ENCODE peak calls at places on chromosomes 5 and 9, in six cellular contexts. B is K562, A is upper lobe of left lung, Q is HepG2, F is GM12878, X is A549. U is an unnamed sample. For H3K4me1, the result is how much of the 10 kb centered on the place peaks cover.

GRCh38 chr5:138542120-138542955 is 698 bp downstream of the ETF1 start:
- ATAC-seq in A (no peak), F (peak), Q (no peak), X (peak), B (peak), U (no peak)

GRCh38 chr9:95373765-95374435 is 56.4 kb upstream of the FANCC start:
- ATAC-seq in F (no peak), Q (no peak), A (no peak), B (no peak), X (no peak), U (no peak)

GRCh38 chr9:126615251-126615790 is 1.6 kb downstream of the LMX1B start:
- ATAC-seq in X (no peak), F (no peak), B (no peak), A (no peak), Q (peak), U (no peak)

GRCh38 chr5:36250427-36250826 is 8.7 kb upstream of the NADK2 start:
- ATAC-seq in X (no peak), Q (no peak), B (no peak), A (no peak), F (no peak), U (no peak)

GRCh38 chr5:99037668-99038067 is 108.9 kb upstream of the CHD1 start:
- ATAC-seq in Q (peak), F (no peak), A (no peak), X (no peak), B (peak), U (no peak)

GRCh38 chr5:21919417-21920022 is 933.6 kb downstream of the CDH12 start:
- ATAC-seq in X (peak), A (no peak), B (peak), F (peak), Q (peak), U (no peak)

GRCh38 chr9:2870340-2870739 is 26.4 kb upstream of the PUM3 start:
- ATAC-seq in B (no peak), A (no peak), Q (no peak), F (no peak), X (no peak), U (no peak)

GRCh38 chr9:23821400-23822181 is 4.4 kb downstream of the ELAVL2 start:
- ATAC-seq in A (no peak), B (no peak), X (no peak), Q (no peak), F (no peak), U (peak)

GRCh38 chr5:119726544-119726943 is 97.2 kb downstream of the FAM170A start:
- ATAC-seq in Q (no peak), F (no peak), X (no peak), A (no peak), B (no peak), U (no peak)

GRCh38 chr9:137642118-137642601 is 23.4 kb downstream of the EHMT1 start:
- ATAC-seq in A (no peak), F (no peak), Q (peak), X (no peak), B (no peak), U (no peak)

GRCh38 chr5:147949711-147950573 is 43.6 kb upstream of the C5orf46 start:
- ATAC-seq in F (peak), X (peak), Q (peak), A (no peak), B (peak), U (no peak)

GRCh38 chr9:110125207-110125751 is 82.7 kb downstream of the C9orf152 start:
- ATAC-seq in B (no peak), Q (peak), F (no peak), A (peak), X (peak), U (peak)

GRCh38 chr5:169545762-169546161 is 37.8 kb upstream of the SPDL1 start:
- ATAC-seq in X (peak), A (no peak), F (peak), Q (no peak), B (no peak), U (no peak)

GRCh38 chr5:172616730-172617129 is 24.3 kb upstream of the NEURL1B start:
- ATAC-seq in F (no peak), Q (no peak), A (peak), B (no peak), X (peak), U (peak)

GRCh38 chr9:76595645-76596044 is 136.7 kb downstream of the GCNT1 start:
- ATAC-seq in F (no peak), B (no peak), Q (no peak), A (peak), X (no peak), U (peak)

GRCh38 chr5:139149477-139150199 is 48.5 kb downstream of the SIL1 start:
- ATAC-seq in F (no peak), A (peak), X (no peak), B (peak), Q (no peak), U (no peak)

GRCh38 chr9:135186248-135187164 is 99.0 kb downstream of the OLFM1 start:
- ATAC-seq in A (no peak), X (peak), Q (no peak), F (no peak), B (no peak), U (no peak)

GRCh38 chr5:32029291-32029690 is 144.8 kb downstream of the GOLPH3 start:
- ATAC-seq in F (no peak), A (no peak), X (no peak), Q (no peak), B (no peak), U (no peak)

GRCh38 chr5:60993875-60994571 is 49.0 kb downstream of the NDUFAF2 start:
- ATAC-seq in B (no peak), F (no peak), Q (no peak), X (no peak), A (peak), U (no peak)

DNA sequence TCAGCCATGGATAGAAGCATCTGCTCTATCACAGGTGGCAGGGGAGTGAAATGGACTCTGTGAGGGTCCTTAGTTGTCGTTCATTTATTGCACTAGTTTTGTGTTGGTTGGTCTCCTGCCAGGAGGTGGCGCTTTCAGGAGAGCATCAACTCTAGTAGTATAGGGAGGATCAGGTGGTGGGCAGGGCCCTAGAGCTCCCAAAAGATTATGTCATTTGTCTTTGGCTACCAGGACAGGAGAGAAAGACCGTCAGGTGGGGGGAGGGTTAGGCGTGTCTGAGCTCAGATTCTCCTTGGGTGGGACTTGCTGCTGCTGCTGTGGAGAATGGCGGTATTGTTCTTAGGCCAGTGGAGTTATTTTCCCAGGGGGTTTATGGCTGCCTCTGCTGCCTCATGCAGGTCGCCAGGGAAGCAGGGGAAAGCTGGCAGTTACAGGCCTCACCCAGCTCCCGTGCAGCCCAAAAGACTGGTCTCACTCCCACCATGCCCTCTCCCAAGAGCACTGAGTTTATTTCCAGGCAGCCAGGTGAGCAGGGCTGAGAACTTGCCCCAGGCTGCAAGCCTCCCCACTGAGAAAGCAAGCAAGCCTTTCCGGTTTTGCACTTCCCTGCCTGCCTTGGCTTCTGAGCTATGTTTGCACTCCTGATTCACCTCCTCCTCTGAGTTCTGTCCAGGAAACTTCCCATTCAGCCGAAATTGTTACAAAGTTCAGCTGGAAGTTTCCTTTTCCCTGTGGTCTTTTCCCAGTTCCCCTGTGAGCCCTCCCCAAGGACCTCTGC is 317.3 kb downstream of the TAF11L14 start:
- ATAC-seq in Q (no peak), B (no peak), A (no peak), F (no peak), X (peak), U (no peak)
- TF ChIP-seq EP300 in Q (no peak), B (no peak), A (no peak), F (no peak), X (no peak), U (no peak)

GRCh38 chr5:150320048-150320555 is 17.4 kb upstream of the ARSI start:
- ATAC-seq in Q (no peak), B (no peak), X (peak), F (no peak), A (peak), U (peak)

GRCh38 chr5:150321784-150322183 is 19.1 kb upstream of the ARSI start:
- ATAC-seq in A (no peak), X (no peak), Q (no peak), F (no peak), B (no peak), U (no peak)

GRCh38 chr5:150319484-150319790 is 16.7 kb upstream of the ARSI start:
- ATAC-seq in B (no peak), Q (no peak), F (no peak), A (no peak), X (no peak), U (no peak)

GRCh38 chr5:150322202-150322601 is 19.5 kb upstream of the ARSI start:
- ATAC-seq in B (no peak), Q (no peak), F (no peak), X (no peak), A (no peak), U (no peak)

DNA sequence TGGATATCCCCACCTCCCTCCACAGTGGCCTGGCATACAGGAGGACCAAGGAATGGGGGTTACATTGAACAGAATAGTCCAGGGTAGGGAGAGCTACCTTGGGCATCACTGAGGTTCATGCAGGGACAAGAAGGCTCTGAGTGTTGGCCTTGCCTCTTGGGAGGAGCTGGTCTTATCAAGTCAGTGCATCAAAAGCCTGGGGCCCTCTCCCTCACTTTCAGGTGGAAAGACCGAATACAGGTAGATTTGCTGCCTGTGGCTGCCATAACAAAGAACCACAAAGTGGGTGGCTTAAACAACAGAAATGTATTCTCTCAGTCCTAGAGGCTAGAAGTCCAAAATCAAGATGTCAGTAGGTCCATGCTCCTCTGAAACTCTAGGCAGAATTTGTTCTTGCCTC is 18.5 kb upstream of the ARSI start:
- ATAC-seq in B (no peak), A (no peak), F (no peak), X (no peak), Q (no peak), U (no peak)
- H3K4me1 ChIP-seq in B (under half), A (under half), F (under half), X (half or more), Q (half or more), U (under half)

DNA sequence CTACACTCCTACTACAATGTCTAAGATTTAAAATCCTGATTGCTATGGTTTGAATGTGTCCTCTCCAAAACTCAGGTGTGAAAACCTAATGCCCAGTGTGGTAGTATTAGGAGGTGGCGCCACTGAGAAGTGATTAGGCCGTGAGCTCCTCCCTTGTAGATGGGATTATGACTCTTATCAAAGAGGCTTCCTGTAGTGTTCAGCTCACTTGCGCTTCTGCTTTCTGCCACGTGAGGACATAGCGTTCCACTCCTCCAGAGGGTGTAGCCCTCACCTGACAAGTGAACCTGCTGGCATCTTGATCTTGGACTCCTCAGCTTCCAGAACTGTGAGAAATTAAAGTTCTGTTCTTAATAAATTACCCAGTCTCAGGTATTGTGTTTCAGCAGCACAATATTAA is 33.0 kb upstream of the WHRN start:
- ATAC-seq in B (peak), F (peak), Q (peak), A (peak), X (peak), U (no peak)
- TF ChIP-seq CTCF in B (peak), F (peak), Q (peak), A (no peak), X (peak), U (no peak)

GRCh38 chr9:69279084-69279729 is 45.8 kb upstream of the ENTREP1 start:
- ATAC-seq in A (no peak), X (no peak), F (peak), B (no peak), Q (no peak), U (no peak)

GRCh38 chr9:69279730-69280127 is 45.3 kb upstream of the ENTREP1 start:
- ATAC-seq in A (no peak), X (no peak), F (no peak), Q (no peak), B (no peak), U (no peak)

GRCh38 chr9:69272212-69272611 is 52.8 kb upstream of the ENTREP1 start:
- ATAC-seq in X (no peak), B (no peak), Q (no peak), A (no peak), F (no peak), U (no peak)

GRCh38 chr9:69273162-69273561 is 51.9 kb upstream of the ENTREP1 start:
- ATAC-seq in X (no peak), B (no peak), Q (no peak), F (no peak), A (no peak), U (peak)

GRCh38 chr9:69276775-69277174 is 48.2 kb upstream of the ENTREP1 start:
- ATAC-seq in B (no peak), X (no peak), A (peak), Q (no peak), F (no peak), U (peak)
- TF ChIP-seq EP300 in B (no peak), X (no peak), A (peak), Q (no peak), F (no peak), U (no peak)

GRCh38 chr9:136198605-136199083 is 6.3 kb downstream of the LHX3 start:
- ATAC-seq in Q (no peak), F (no peak), X (peak), B (peak), A (no peak), U (no peak)
- H3K4me1 ChIP-seq in Q (under half), F (under half), X (under half), B (under half), A (under half), U (under half)

DNA sequence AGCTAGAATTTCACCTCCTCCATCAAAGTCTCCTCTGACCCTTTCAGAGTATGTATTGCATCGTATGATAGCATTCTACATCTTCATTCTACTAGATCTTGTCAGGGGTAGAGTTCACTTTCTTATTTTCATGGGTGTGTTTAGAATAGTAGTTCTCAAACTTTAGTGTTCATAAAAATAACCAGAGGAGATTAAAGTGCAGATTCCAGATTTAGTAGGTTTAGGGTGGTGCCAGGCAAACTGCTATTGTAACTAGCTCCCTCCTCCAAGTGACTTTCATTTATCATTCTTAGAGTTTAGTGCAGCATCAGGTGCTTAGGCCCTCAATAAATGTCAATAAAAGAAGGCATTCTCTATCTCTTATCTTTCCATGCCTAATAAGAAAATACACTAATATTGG is 7.2 kb upstream of the FYB1 start:
- ATAC-seq in B (no peak), F (no peak), X (no peak), A (no peak), Q (no peak), U (no peak)
- TF ChIP-seq CTCF in B (no peak), F (no peak), X (no peak), A (no peak), Q (no peak), U (no peak)